ENCODE peak calls at places on chromosomes 11 and 22, in ten cellular contexts. D is GM23338, J is HCT116, C is fibroblast of lung, L is PC-3, A is mammary epithelial cell, O is H9, I is neuronal stem cell, V is neural progenitor cell, W is endothelial cell of umbilical vein. H is an unnamed sample. For H3K4me1, the result is how much of the 10 kb centered on the place peaks cover.

GRCh38 chr22:39434243-39434653 is 22.6 kb upstream of the MGAT3 start:
- DNase-seq in D (no peak), J (no peak), C (no peak), L (no peak), A (no peak), O (no peak), I (no peak), V (no peak), W (no peak), H (no peak)

GRCh38 chr11:1241706-1242105 is 18.8 kb downstream of the MUC5B start:
- DNase-seq in D (no peak), J (no peak), C (no peak), L (no peak), A (no peak), O (no peak), I (no peak), V (no peak), W (no peak), H (no peak)

GRCh38 chr11:7016011-7016410 is 4.1 kb downstream of the ZNF214 start:
- DNase-seq in D (no peak), J (no peak), C (no peak), L (no peak), A (peak), O (no peak), I (no peak), V (no peak), W (no peak), H (no peak)

GRCh38 chr22:45680932-45681700 is 9.5 kb downstream of the ATXN10 start:
- DNase-seq in D (no peak), J (no peak), C (peak), L (peak), A (peak), O (no peak), I (no peak), V (no peak), W (peak), H (no peak)

GRCh38 chr11:79906189-79906588 is 465.4 kb upstream of the TENM4 start:
- DNase-seq in D (no peak), J (no peak), C (no peak), L (no peak), A (no peak), O (no peak), I (no peak), V (no peak), W (no peak), H (no peak)

GRCh38 chr11:15770798-15771414 is 585.4 kb downstream of the SOX6 start:
- DNase-seq in D (peak), J (peak), C (peak), L (no peak), A (peak), O (peak), I (peak), V (peak), W (peak), H (no peak)

GRCh38 chr22:49667236-49667635 is 160.4 kb downstream of the BRD1 start:
- DNase-seq in D (no peak), J (no peak), C (no peak), L (no peak), A (no peak), O (peak), I (no peak), V (no peak), W (peak), H (peak)

GRCh38 chr11:65699306-65699705 is 12.7 kb upstream of the KAT5 start:
- DNase-seq in D (no peak), J (no peak), C (no peak), L (no peak), A (no peak), O (no peak), I (no peak), V (no peak), W (no peak), H (no peak)

GRCh38 chr11:35344990-35345655 is 74.2 kb downstream of the SLC1A2 start:
- DNase-seq in D (no peak), J (no peak), C (no peak), L (no peak), A (no peak), O (no peak), I (no peak), V (no peak), W (no peak), H (no peak)

GRCh38 chr22:26547426-26547825 is 35.2 kb upstream of the TFIP11 start:
- DNase-seq in D (no peak), J (no peak), C (peak), L (no peak), A (peak), O (no peak), I (no peak), V (no peak), W (no peak), H (peak)

GRCh38 chr11:12196862-12197261 is 86.5 kb downstream of the MICAL2 start:
- DNase-seq in D (no peak), J (no peak), C (no peak), L (no peak), A (no peak), O (no peak), I (no peak), V (no peak), W (no peak), H (no peak)

GRCh38 chr11:8777907-8778767 is 95.5 kb downstream of the RPL27A start:
- DNase-seq in D (no peak), J (no peak), C (peak), L (no peak), A (no peak), O (no peak), I (peak), V (peak), W (no peak), H (peak)

GRCh38 chr22:20650294-20651207 is 123.4 kb upstream of the SERPIND1 start:
- DNase-seq in D (no peak), J (no peak), C (no peak), L (no peak), A (no peak), O (peak), I (no peak), V (no peak), W (no peak), H (peak)

GRCh38 chr11:11780843-11781242 is 60.9 kb upstream of the USP47 start:
- DNase-seq in D (no peak), J (no peak), C (no peak), L (peak), A (no peak), O (no peak), I (no peak), V (no peak), W (no peak), H (no peak)

GRCh38 chr11:114358711-114359110 is 41.6 kb downstream of the C11orf71 start:
- DNase-seq in D (no peak), J (no peak), C (peak), L (no peak), A (peak), O (no peak), I (no peak), V (no peak), W (peak), H (no peak)

GRCh38 chr11:122690292-122690691 is 34.8 kb downstream of the UBASH3B start:
- DNase-seq in D (no peak), J (no peak), C (no peak), L (no peak), A (no peak), O (no peak), I (no peak), V (no peak), W (no peak), H (no peak)

GRCh38 chr11:26842883-26843282 is 121.0 kb upstream of the SLC5A12 start:
- DNase-seq in D (no peak), J (no peak), C (peak), L (no peak), A (no peak), O (no peak), I (no peak), V (no peak), W (no peak), H (no peak)

GRCh38 chr11:77547863-77548551 is 41.7 kb upstream of the AQP11 start:
- DNase-seq in D (peak), J (peak), C (peak), L (peak), A (peak), O (peak), I (peak), V (peak), W (peak), H (peak)

GRCh38 chr11:2432171-2432621 is 12.1 kb downstream of the TRPM5 start:
- DNase-seq in D (no peak), J (no peak), C (no peak), L (no peak), A (no peak), O (no peak), I (no peak), V (no peak), W (no peak), H (no peak)

GRCh38 chr22:29485448-29485847 is 5.4 kb downstream of the NEFH start:
- DNase-seq in D (no peak), J (no peak), C (no peak), L (no peak), A (no peak), O (no peak), I (no peak), V (no peak), W (no peak), H (no peak)

GRCh38 chr22:29493636-29494035 is 13.6 kb downstream of the NEFH start:
- DNase-seq in D (no peak), J (no peak), C (no peak), L (no peak), A (no peak), O (no peak), I (no peak), V (no peak), W (no peak), H (no peak)

GRCh38 chr22:29487587-29487986 is 7.6 kb downstream of the NEFH start:
- DNase-seq in D (no peak), J (no peak), C (no peak), L (no peak), A (no peak), O (no peak), I (no peak), V (no peak), W (no peak), H (no peak)

DNA sequence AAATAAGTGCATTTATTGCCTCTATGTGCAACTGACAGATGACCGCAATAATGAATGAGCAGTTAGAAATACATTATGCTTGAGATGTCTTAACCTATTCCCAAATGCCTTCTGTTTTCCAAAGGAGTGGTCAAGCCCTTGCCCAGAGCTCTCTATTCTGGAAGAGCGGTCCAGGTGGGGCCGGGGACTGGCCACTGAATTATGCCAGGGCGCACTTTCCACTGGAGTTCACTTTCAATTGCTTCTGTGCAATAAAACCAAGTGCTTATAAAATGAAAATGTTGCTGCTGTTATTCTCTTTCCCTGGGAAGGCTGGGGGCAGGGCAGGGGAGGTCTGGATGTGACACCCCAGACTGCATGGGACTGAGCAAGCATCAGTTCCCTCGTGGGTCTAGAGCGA is 11.0 kb downstream of the NEFH start:
- DNase-seq in D (no peak), J (no peak), C (no peak), L (no peak), A (no peak), O (no peak), I (no peak), V (no peak), W (no peak), H (no peak)
- H3K4me1 ChIP-seq in D (under half), J (under half), C (under half), L (under half), A (under half), O (under half), I (under half), V (under half), W (under half), H (under half)

DNA sequence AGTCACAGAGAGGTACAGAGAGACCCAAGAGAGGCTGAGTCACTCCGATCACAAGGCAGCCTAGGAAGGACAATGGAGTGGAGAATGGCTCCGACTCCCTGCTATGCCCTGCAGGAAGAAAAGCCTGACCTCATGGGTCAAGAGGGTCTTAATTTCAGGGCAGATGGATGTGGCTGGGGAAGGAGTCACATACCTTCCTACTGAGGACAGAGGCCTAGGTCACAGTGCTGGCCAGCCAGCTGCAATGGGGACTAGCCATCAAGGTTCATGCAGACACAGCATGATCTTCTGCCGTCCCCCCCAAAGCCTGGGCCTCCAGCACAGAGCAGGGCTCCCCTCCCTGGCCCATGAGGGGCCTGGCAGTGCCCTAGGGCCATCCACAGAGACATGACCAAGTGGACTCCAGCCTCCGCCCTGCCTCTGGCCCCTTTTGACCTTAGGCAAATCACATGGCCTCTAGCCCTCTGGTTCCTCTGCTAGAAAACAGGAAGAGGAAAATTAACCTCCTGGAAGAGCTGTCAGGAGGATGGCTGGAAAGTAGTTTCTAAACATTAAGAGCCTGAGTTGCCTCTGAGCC is 1.8 kb downstream of the ARRB1 start:
- DNase-seq in D (no peak), J (no peak), C (no peak), L (no peak), A (no peak), O (peak), I (peak), V (peak), W (peak), H (no peak)
- H3K4me2 ChIP-seq in D (peak), J (peak), C (no peak), L (no peak), A (no peak), O (peak), I (no peak), V (peak), W (peak), H (no peak)

DNA sequence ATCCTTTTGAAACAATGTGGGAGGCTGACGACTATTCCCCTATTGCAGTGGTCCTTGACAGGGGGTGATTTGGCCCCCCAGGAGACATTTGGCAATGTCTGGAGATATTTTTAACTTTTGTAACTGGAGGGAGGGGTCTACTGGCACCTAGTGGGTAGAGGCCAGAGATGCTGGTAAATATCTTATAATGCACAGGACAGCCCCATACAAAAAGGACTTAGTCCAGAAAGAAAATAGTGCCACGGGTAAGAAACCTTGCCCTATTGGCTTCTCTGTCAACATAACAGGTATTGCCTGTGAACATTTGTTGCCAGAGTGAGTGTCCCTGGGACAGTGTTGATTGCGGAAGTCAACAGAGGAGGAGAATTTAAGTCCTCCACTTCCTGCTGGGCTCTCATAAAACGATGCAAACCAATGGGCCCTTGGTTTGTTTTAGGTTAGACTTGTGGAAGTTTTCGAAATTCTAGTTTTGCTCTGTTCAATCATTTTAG is 101.6 kb downstream of the MAML2 start:
- DNase-seq in D (peak), J (no peak), C (no peak), L (no peak), A (no peak), O (no peak), I (no peak), V (no peak), W (no peak), H (peak)
- H3K27ac ChIP-seq in D (peak), J (no peak), C (no peak), L (no peak), A (no peak), O (no peak), I (no peak), V (no peak), W (no peak), H (no peak)

GRCh38 chr11:63915961-63916836 is 765 bp downstream of the RCOR2 start:
- DNase-seq in D (peak), J (no peak), C (no peak), L (peak), A (no peak), O (peak), I (no peak), V (peak), W (no peak), H (peak)
- H3K4me1 ChIP-seq in D (under half), J (under half), C (under half), L (under half), A (under half), O (under half), I (under half), V (half or more), W (under half), H (under half)

GRCh38 chr11:118679483-118679882 is at the start of gene TREH:
- DNase-seq in D (no peak), J (no peak), C (no peak), L (no peak), A (no peak), O (no peak), I (no peak), V (no peak), W (no peak), H (no peak)
- H3K4me2 ChIP-seq in D (no peak), J (peak), C (no peak), L (no peak), A (peak), O (no peak), I (no peak), V (no peak), W (no peak), H (no peak)

GRCh38 chr22:43726296-43726695 is 85.8 kb downstream of the EFCAB6 start:
- DNase-seq in D (no peak), J (no peak), C (peak), L (no peak), A (no peak), O (no peak), I (no peak), V (no peak), W (no peak), H (no peak)
- H3K27ac ChIP-seq in D (peak), J (no peak), C (no peak), L (no peak), A (no peak), O (no peak), I (no peak), V (no peak), W (no peak), H (no peak)